ENCODE peak calls at places on chromosome 15, in four cellular contexts. O is choroid plexus epithelial cell, P is bronchial epithelial cell, B is GM23338. N is an unnamed sample.
A peak's percentile ranks its signal among the peaks of the same experiment; 100 is the strongest.

GRCh38 chr15:81038975-81039607 is 38.4 kb downstream of the TLNRD1 start:
- DNase-seq in O (no peak), P (peak; percentile 93), B (no peak), N (no peak)

GRCh38 chr15:40789999-40790398 is 16.9 kb upstream of the ZFYVE19 start:
- DNase-seq in O (no peak), P (no peak), B (peak; percentile 23), N (no peak)

GRCh38 chr15:58842713-58843396 is 71.8 kb downstream of the MINDY2 start:
- DNase-seq in O (no peak), P (no peak), B (no peak), N (no peak)

GRCh38 chr15:26970712-26971210 is at the start of gene GABRG3:
- DNase-seq in O (no peak), P (no peak), B (peak; percentile 82), N (no peak)

GRCh38 chr15:98835889-98836288 is 171.7 kb downstream of the PGPEP1L start:
- DNase-seq in O (no peak), P (no peak), B (no peak), N (no peak)

GRCh38 chr15:100172356-100173024 is 169.3 kb downstream of the ADAMTS17 start:
- DNase-seq in O (no peak), P (no peak), B (no peak), N (no peak)

GRCh38 chr15:60408438-60409105 is 10.8 kb upstream of the ANXA2 start:
- DNase-seq in O (peak; percentile 77), P (peak; percentile 100), B (no peak), N (peak; percentile 93)

GRCh38 chr15:29789871-29790270 is 32.4 kb downstream of the TJP1 start:
- DNase-seq in O (no peak), P (no peak), B (no peak), N (no peak)

GRCh38 chr15:63189955-63190691 is 717 bp downstream of the RAB8B start:
- DNase-seq in O (no peak), P (peak; percentile 66), B (no peak), N (no peak)

GRCh38 chr15:80978685-80979084 is 10.9 kb downstream of the MESD start:
- DNase-seq in O (peak; percentile 67), P (peak; percentile 45), B (no peak), N (peak; percentile 54)

GRCh38 chr15:20657084-20657483 is 115.5 kb upstream of the GOLGA6L6 start:
- DNase-seq in O (no peak), P (no peak), B (no peak), N (no peak)

GRCh38 chr15:66024998-66025397 is 155.7 kb downstream of the RAB11A start:
- DNase-seq in O (peak; percentile 9), P (peak; percentile 40), B (no peak), N (peak; percentile 15)

GRCh38 chr15:93030430-93031102 is 58.4 kb downstream of the RGMA start:
- DNase-seq in O (peak; percentile 74), P (peak; percentile 54), B (peak; percentile 87), N (peak; percentile 68)

GRCh38 chr15:40006003-40006402 is 33.0 kb downstream of the SRP14 start:
- DNase-seq in O (peak; percentile 82), P (no peak), B (no peak), N (peak; percentile 41)

GRCh38 chr15:90266061-90266431 is 574 bp downstream of the NGRN start:
- DNase-seq in O (peak; percentile 20), P (peak; percentile 46), B (peak; percentile 70), N (peak; percentile 25)

GRCh38 chr15:33310481-33311311 is at the start of gene RYR3:
- DNase-seq in O (peak; percentile 32), P (peak; percentile 19), B (peak; percentile 75), N (peak; percentile 16)

GRCh38 chr15:34650177-34650576 is 66.7 kb upstream of the GOLGA8B start:
- DNase-seq in O (peak; percentile 90), P (peak; percentile 47), B (no peak), N (peak; percentile 66)

GRCh38 chr15:68578175-68578959 is 426 bp upstream of the CORO2B start:
- DNase-seq in O (peak; percentile 57), P (no peak), B (peak; percentile 71), N (peak; percentile 63)

GRCh38 chr15:33722005-33722672 is 246.2 kb upstream of the CHRM5 start:
- DNase-seq in O (peak; percentile 58), P (peak; percentile 95), B (no peak), N (peak; percentile 95)

GRCh38 chr15:50425219-50425618 is 1.0 kb downstream of the USP8 start:
- DNase-seq in O (peak; percentile 10), P (peak; percentile 4), B (peak; percentile 20), N (peak; percentile 4)

GRCh38 chr15:27486036-27486435 is 515.1 kb downstream of the GABRG3 start:
- DNase-seq in O (no peak), P (no peak), B (no peak), N (no peak)

GRCh38 chr15:100167884-100168375 is 173.8 kb downstream of the ADAMTS17 start:
- DNase-seq in O (no peak), P (no peak), B (no peak), N (no peak)

GRCh38 chr15:83846847-83847246 is 192.9 kb downstream of the ADAMTSL3 start:
- DNase-seq in O (peak; percentile 98), P (peak; percentile 28), B (no peak), N (peak; percentile 99)

GRCh38 chr15:98727115-98728040 is 79.0 kb downstream of the IGF1R start:
- DNase-seq in O (peak; percentile 95), P (peak; percentile 88), B (peak; percentile 90), N (peak; percentile 89)

GRCh38 chr15:77810180-77810579 is 177.5 kb upstream of the LINGO1 start:
- DNase-seq in O (no peak), P (no peak), B (no peak), N (no peak)

GRCh38 chr15:41115652-41116115 is 396 bp downstream of the INO80 start:
- DNase-seq in O (peak; percentile 60), P (no peak), B (peak; percentile 82), N (peak; percentile 52)

GRCh38 chr15:88624156-88624970 is 3.2 kb downstream of the AEN start:
- DNase-seq in O (peak; percentile 68), P (no peak), B (peak; percentile 57), N (peak; percentile 64)

GRCh38 chr15:38879909-38880471 is 315.4 kb upstream of the RASGRP1 start:
- DNase-seq in O (peak; percentile 68), P (no peak), B (no peak), N (peak; percentile 92)

GRCh38 chr15:67945951-67946700 is 106.3 kb upstream of the RNU6-1 start:
- DNase-seq in O (peak; percentile 55), P (peak; percentile 80), B (peak; percentile 83), N (peak; percentile 8)

GRCh38 chr15:62099171-62099601 is 32.4 kb downstream of the C2CD4A start:
- DNase-seq in O (peak; percentile 37), P (peak; percentile 33), B (no peak), N (peak; percentile 90)

GRCh38 chr15:70867911-70868467 is 14.0 kb upstream of the LARP6 start:
- DNase-seq in O (peak; percentile 90), P (no peak), B (no peak), N (peak; percentile 83)

GRCh38 chr15:56243774-56244236 is at the start of gene RFX7:
- DNase-seq in O (peak; percentile 78), P (peak; percentile 48), B (peak; percentile 87), N (peak; percentile 65)
- TF ChIP-seq CTCF in O (no peak), P (no peak), B (no peak), N (no peak)

GRCh38 chr15:73870700-73871408 is 2.5 kb upstream of the TBC1D21 start:
- DNase-seq in O (peak; percentile 59), P (peak; percentile 65), B (peak; percentile 12), N (peak; percentile 42)

GRCh38 chr15:73873889-73874511 is 636 bp downstream of the TBC1D21 start:
- DNase-seq in O (peak; percentile 83), P (peak; percentile 55), B (peak; percentile 82), N (peak; percentile 74)

GRCh38 chr15:73876779-73877178 is 3.4 kb downstream of the TBC1D21 start:
- DNase-seq in O (no peak), P (no peak), B (no peak), N (no peak)

GRCh38 chr15:73872370-73872769 is 994 bp upstream of the TBC1D21 start:
- DNase-seq in O (peak; percentile 39), P (peak; percentile 29), B (no peak), N (peak; percentile 71)

DNA sequence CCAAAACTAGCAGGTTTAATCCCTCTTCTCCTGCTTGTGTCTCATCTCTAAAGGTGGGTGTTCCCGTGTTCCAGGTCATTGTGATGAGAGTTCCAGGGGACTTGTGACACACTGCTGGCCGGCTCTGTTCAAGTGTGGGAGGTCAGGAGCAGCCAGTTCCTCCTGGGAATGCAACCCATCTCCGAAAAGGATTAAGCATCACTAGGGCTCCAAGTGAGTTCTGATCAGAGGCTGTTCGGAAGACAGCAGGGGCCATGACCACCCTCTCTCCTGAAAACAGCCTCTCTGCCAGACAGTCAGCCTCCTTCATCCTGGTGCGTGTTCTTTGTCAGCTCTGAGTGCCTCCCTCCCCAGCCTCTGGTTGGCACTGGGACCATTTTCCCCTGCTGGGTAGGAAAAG is at the start of gene TBC1D21:
- DNase-seq in O (no peak), P (no peak), B (no peak), N (no peak)
- TF ChIP-seq CTCF in O (no peak), P (no peak), B (no peak), N (no peak)

DNA sequence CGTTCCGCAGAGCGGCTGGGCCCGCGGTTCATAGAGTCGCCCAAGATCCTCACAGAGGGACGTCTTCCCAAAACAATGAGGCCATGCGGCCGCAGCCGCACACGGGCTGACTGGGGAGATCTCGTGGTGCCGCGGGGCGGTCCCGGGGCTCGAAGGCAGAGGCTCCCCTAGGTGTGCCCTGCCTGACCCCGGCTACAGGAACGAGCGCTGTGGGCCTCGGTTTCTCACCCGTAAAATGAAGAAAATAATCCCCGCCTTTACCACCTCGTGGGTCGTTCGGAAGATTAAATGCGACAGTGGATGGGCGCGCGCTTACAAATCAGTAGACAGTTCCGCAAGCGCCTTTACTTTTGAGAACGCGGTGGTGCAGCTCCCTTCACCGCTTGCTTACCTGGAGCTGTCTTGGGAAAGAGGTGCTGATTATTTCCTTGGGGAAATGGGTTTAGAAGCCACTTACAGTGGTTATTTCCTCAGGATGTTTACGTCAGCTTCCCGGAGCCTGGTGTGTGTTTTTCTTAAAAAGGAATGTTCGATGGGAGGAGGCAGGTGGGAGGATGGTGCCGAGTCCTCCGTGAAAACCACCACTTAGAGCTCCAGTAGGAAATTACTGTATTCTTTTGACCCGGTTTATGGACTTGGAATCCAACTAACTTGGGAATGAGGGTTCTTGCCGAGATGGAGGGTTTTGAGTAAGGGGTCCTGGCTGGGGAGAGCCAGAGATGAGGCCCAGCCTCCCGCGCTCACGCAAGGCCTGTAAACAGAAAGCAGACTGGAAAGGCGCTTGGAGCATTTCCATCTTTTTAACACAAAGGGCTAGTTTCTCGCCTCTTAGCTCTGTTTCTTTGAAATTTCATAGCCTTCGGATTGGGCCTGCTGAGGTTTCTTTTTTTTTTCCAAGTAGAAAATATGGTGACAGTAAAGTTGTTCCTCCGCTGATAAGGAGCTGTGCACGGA is 2.0 kb upstream of the MEX3B start:
- DNase-seq in O (peak; percentile 35), P (peak; percentile 43), B (peak; percentile 84), N (peak; percentile 14)
- TF ChIP-seq CTCF in O (no peak), P (no peak), B (no peak), N (no peak)

GRCh38 chr15:48002772-48003171 is 118.0 kb upstream of the SLC24A5 start:
- DNase-seq in O (no peak), P (no peak), B (no peak), N (no peak)

GRCh38 chr15:48003447-48003846 is 117.3 kb upstream of the SLC24A5 start:
- DNase-seq in O (no peak), P (no peak), B (no peak), N (no peak)

GRCh38 chr15:48010321-48010720 is 110.5 kb upstream of the SLC24A5 start:
- DNase-seq in O (peak; percentile 52), P (no peak), B (no peak), N (no peak)

GRCh38 chr15:48005077-48005476 is 115.7 kb upstream of the SLC24A5 start:
- DNase-seq in O (no peak), P (no peak), B (no peak), N (no peak)

GRCh38 chr15:48005921-48006541 is 114.8 kb upstream of the SLC24A5 start:
- DNase-seq in O (peak; percentile 56), P (no peak), B (peak; percentile 65), N (peak; percentile 56)
- TF ChIP-seq CTCF in O (no peak), P (no peak), B (no peak), N (no peak)

N was measured in fibroblast of mammary gland.